ENCODE peak calls at places on chromosomes 3 and 15, in seven cellular contexts. D, B, A, G, K, X and E are unnamed samples.

GRCh38 chr3:98688363-98688762 is 74.8 kb upstream of the ST3GAL6 start:
- DNase-seq in B (no peak), K (no peak), X (no peak), D (no peak), G (no peak), A (no peak), E (no peak)

GRCh38 chr3:126850370-126851085 is 132.4 kb upstream of the PLXNA1 start:
- DNase-seq in G (no peak), X (no peak), B (peak; percentile 37), D (no peak), A (no peak), K (peak; percentile 93), E (peak; percentile 57)

GRCh38 chr3:45642731-45643152 is 46.5 kb upstream of the SACM1L start:
- DNase-seq in X (no peak), D (no peak), B (no peak), G (no peak), A (no peak), K (peak; percentile 50), E (no peak)

GRCh38 chr3:14949126-14949525 is 1.7 kb downstream of the NR2C2 start:
- DNase-seq in D (no peak), G (no peak), K (no peak), B (no peak), X (no peak), A (no peak), E (no peak)

GRCh38 chr3:126539558-126540250 is 15.7 kb downstream of the CHST13 start:
- DNase-seq in K (no peak), G (peak; percentile 14), A (no peak), X (peak; percentile 4), B (peak; percentile 69), D (no peak), E (no peak)

GRCh38 chr3:159733194-159733860 is 255.3 kb upstream of the IL12A start:
- DNase-seq in D (no peak), B (no peak), A (no peak), G (no peak), K (no peak), X (no peak), E (no peak)

GRCh38 chr15:25182736-25183445 is 228.1 kb downstream of the SNRPN start:
- DNase-seq in G (peak; percentile 2), D (no peak), K (no peak), A (no peak), B (peak; percentile 50), X (peak; percentile 0), E (peak; percentile 23)

GRCh38 chr3:128482175-128482856 is 10.7 kb downstream of the GATA2 start:
- DNase-seq in D (no peak), K (no peak), G (no peak), B (peak; percentile 56), X (no peak), A (no peak), E (no peak)

GRCh38 chr3:70726096-70726745 is 413.8 kb upstream of the MDFIC2 start:
- DNase-seq in A (no peak), G (no peak), K (no peak), D (no peak), X (no peak), B (no peak), E (no peak)

GRCh38 chr3:129975332-129976090 is 991 bp downstream of the TRH start:
- DNase-seq in X (peak; percentile 21), G (no peak), D (no peak), K (peak; percentile 55), A (no peak), B (peak; percentile 82), E (no peak)
- H3K27me3 ChIP-seq in X (no peaks in the 10 kb centered on the region), G (peaks cover 2% of the 10 kb centered on the region), D (peaks cover 4% of the 10 kb centered on the region), K (peaks cover 53% of the 10 kb centered on the region), A (peaks cover 74% of the 10 kb centered on the region), B (peaks cover 25% of the 10 kb centered on the region), E (peaks cover 28% of the 10 kb centered on the region)

GRCh38 chr15:64099379-64099778 is 3.6 kb downstream of the SNX1 start:
- DNase-seq in X (no peak), D (no peak), B (no peak), A (no peak), G (no peak), K (no peak), E (no peak)

GRCh38 chr15:64093627-64094417 is at the start of gene CIAO2A:
- DNase-seq in K (peak; percentile 96), A (peak; percentile 87), G (peak; percentile 90), B (peak; percentile 96), X (peak; percentile 90), D (peak; percentile 92), E (peak; percentile 97)

GRCh38 chr15:64095431-64095794 is 369 bp upstream of the SNX1 start:
- DNase-seq in K (no peak), B (no peak), X (no peak), A (no peak), D (no peak), G (no peak), E (no peak)

GRCh38 chr15:64095795-64096485 is at the start of gene SNX1:
- DNase-seq in G (peak; percentile 94), K (peak; percentile 95), X (peak; percentile 98), A (peak; percentile 86), B (peak; percentile 98), D (peak; percentile 96), E (peak; percentile 90)

DNA sequence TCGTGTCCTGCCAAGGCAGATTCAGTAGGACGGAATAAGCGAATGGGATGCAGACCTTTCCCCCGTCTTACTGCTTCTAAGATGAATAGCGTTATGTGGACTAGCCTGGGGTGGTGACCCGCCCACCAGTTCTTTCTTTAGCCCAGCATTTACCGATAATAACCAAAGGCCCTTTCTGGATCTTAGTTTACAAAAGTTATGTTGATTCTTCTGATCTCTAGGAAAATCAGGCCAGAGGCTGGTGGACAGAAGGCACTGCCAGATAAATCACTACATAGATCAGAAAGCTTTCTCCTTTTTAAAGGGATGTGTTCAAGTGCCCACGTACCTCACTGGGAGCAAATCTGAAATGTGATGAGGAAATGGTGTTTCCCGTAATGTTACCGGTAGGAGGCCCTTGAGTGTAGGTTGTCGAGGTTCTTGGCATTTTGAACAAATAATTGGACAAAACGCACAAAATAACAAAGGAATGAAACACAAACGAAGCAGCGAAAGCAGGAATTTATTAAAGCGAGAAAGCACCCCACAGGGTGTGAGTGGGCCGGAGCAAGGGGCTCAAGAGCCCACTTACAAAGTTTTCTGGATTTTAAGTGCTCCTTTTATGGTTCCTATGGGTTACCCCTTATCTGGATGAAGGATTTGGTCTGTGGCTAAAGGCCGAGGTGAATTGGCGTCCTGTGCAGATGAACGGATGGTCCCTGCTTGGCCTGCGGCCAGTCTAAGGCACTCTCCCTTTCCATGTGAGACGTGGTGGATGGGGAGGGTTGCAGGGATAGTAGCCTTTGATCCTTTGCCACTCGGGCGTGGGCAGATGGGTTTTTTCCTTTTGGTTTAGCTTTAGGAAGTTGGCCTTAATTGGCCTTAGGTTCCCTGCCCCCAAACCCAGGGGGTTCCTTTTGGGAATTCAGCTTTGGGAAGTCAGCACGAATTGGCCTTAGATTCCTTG is 977 bp downstream of the SNX1 start:
- DNase-seq in G (no peak), D (no peak), X (peak; percentile 35), B (no peak), A (no peak), K (peak; percentile 5), E (no peak)
- TF ChIP-seq CTCF in G (no peak), D (no peak), X (no peak), B (no peak), A (no peak), K (peak; percentile 27), E (no peak)

GRCh38 chr3:13770390-13771169 is 109.3 kb downstream of the WNT7A start:
- DNase-seq in G (no peak), D (no peak), A (no peak), K (peak; percentile 16), B (no peak), X (no peak), E (no peak)
- H3K27me3 ChIP-seq in G (no peaks in the 10 kb centered on the region), D (peaks cover 6% of the 10 kb centered on the region), A (no peaks in the 10 kb centered on the region), K (no peaks in the 10 kb centered on the region), B (no peaks in the 10 kb centered on the region), X (no peaks in the 10 kb centered on the region), E (no peaks in the 10 kb centered on the region)

DNA sequence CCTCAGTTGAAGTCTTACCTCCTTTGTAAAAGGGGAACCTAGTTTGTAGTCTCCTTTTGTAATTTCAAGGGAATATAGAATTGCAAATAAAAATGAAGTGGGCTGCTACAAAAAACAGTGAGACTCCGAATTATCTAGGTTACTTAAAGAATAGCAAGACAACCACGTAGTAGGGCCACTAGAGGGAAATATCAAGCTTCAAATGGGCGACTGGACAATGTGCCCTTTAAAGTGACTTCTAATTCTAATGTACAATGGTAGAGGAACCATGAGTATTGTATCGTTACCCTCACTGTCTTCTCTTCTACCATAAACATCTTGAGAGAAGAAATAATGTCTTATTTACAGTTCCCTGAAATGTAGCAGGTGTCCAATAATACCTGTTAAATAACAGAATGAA is 56.3 kb downstream of the TP63 start:
- DNase-seq in B (no peak), G (no peak), D (no peak), K (no peak), X (no peak), A (no peak), E (no peak)
- TF ChIP-seq CTCF in B (no peak), G (no peak), D (no peak), K (no peak), X (no peak), A (no peak), E (no peak)

GRCh38 chr3:184568591-184568917 is 7.0 kb downstream of the EPHB3 start:
- DNase-seq in D (no peak), K (no peak), X (no peak), B (no peak), G (no peak), A (no peak), E (no peak)
- H3K27me3 ChIP-seq in D (peaks cover 4% of the 10 kb centered on the region), K (no peaks in the 10 kb centered on the region), X (no peaks in the 10 kb centered on the region), B (peaks cover 10% of the 10 kb centered on the region), G (no peaks in the 10 kb centered on the region), A (no peaks in the 10 kb centered on the region), E (no peaks in the 10 kb centered on the region)

DNA sequence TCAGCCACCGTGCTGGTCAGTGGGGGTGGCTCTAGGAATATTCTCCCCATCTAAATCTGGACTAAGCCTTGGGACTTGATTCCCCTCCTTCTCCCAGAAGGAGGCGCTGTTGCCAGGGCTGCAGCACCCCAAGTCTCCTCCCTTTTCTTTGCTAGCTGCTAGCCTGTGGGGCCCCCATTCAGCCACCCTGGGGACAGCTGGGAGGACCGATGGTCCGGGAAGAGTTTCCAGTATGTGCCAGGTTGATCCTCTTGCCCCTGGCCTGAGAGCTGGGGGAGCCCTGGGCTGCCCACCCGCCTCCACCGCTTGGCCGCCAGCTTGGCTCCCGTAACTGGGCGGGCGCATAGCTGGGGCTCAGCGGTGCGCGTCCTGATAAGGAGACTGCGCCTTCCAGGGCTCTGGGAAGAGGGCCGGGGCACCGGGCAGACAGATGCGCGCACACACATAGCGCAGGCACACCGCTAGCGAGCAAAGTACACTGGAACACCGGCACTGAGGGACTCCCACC is 4.2 kb downstream of the SMAD6 start:
- DNase-seq in X (no peak), K (peak; percentile 41), D (no peak), B (no peak), A (no peak), G (no peak), E (no peak)
- TF ChIP-seq CTCF in X (no peak), K (peak; percentile 72), D (peak; percentile 44), B (no peak), A (no peak), G (no peak), E (no peak)